ENCODE peak calls at places on chromosomes 1 and 21, in seven cellular contexts. One of them, this sample, is unnamed.

GRCh38 chr1:14128096-14128495 is 428.1 kb downstream of the PRDM2 start:
- DNase-seq in fibroblast of lung: no peak
- DNase-seq in GM12865: no peak
- DNase-seq in mesothelial cell of epicardium: no peak
- DNase-seq in thyroid gland: peak
- DNase-seq in GM13977: no peak
- DNase-seq in upper lobe of right lung: no peak
- DNase-seq in this sample: no peak

GRCh38 chr1:115828101-115829022 is 12.6 kb downstream of the NHLH2 start:
- DNase-seq in upper lobe of right lung: peak
- DNase-seq in GM13977: no peak
- DNase-seq in GM12865: no peak
- DNase-seq in thyroid gland: no peak
- DNase-seq in mesothelial cell of epicardium: no peak
- DNase-seq in fibroblast of lung: no peak
- DNase-seq in this sample: no peak

GRCh38 chr21:26153758-26154157 is 16.8 kb downstream of the APP start:
- DNase-seq in upper lobe of right lung: no peak
- DNase-seq in GM13977: no peak
- DNase-seq in thyroid gland: no peak
- DNase-seq in GM12865: no peak
- DNase-seq in fibroblast of lung: peak
- DNase-seq in mesothelial cell of epicardium: no peak
- DNase-seq in this sample: no peak

GRCh38 chr1:74412244-74412643 is 100.2 kb downstream of the LRRC53 start:
- DNase-seq in GM13977: no peak
- DNase-seq in upper lobe of right lung: no peak
- DNase-seq in mesothelial cell of epicardium: no peak
- DNase-seq in GM12865: no peak
- DNase-seq in thyroid gland: no peak
- DNase-seq in fibroblast of lung: no peak
- DNase-seq in this sample: no peak

GRCh38 chr1:27979151-27979858 is 19.5 kb downstream of the XKR8 start:
- DNase-seq in GM13977: peak
- DNase-seq in upper lobe of right lung: no peak
- DNase-seq in fibroblast of lung: peak
- DNase-seq in GM12865: peak
- DNase-seq in thyroid gland: no peak
- DNase-seq in mesothelial cell of epicardium: no peak
- DNase-seq in this sample: no peak

GRCh38 chr1:6909857-6910256 is 124.6 kb downstream of the CAMTA1 start:
- DNase-seq in upper lobe of right lung: no peak
- DNase-seq in thyroid gland: no peak
- DNase-seq in GM12865: no peak
- DNase-seq in GM13977: no peak
- DNase-seq in fibroblast of lung: no peak
- DNase-seq in mesothelial cell of epicardium: no peak
- DNase-seq in this sample: no peak

GRCh38 chr21:33362044-33362555 is 37.3 kb downstream of the IFNAR1 start:
- DNase-seq in GM13977: no peak
- DNase-seq in thyroid gland: peak
- DNase-seq in upper lobe of right lung: no peak
- DNase-seq in mesothelial cell of epicardium: no peak
- DNase-seq in fibroblast of lung: no peak
- DNase-seq in GM12865: peak
- DNase-seq in this sample: no peak

GRCh38 chr1:119679223-119679622 is 31.2 kb upstream of the ZNF697 start:
- DNase-seq in upper lobe of right lung: no peak
- DNase-seq in thyroid gland: no peak
- DNase-seq in mesothelial cell of epicardium: no peak
- DNase-seq in GM12865: no peak
- DNase-seq in GM13977: no peak
- DNase-seq in fibroblast of lung: no peak
- DNase-seq in this sample: no peak

GRCh38 chr1:145944532-145944931 is 13.3 kb downstream of the LIX1L start:
- DNase-seq in GM12865: no peak
- DNase-seq in upper lobe of right lung: no peak
- DNase-seq in mesothelial cell of epicardium: no peak
- DNase-seq in fibroblast of lung: no peak
- DNase-seq in thyroid gland: no peak
- DNase-seq in GM13977: no peak
- DNase-seq in this sample: peak

GRCh38 chr1:223233410-223234163 is 90.5 kb upstream of the TLR5 start:
- DNase-seq in fibroblast of lung: peak
- DNase-seq in GM13977: no peak
- DNase-seq in upper lobe of right lung: no peak
- DNase-seq in GM12865: peak
- DNase-seq in thyroid gland: no peak
- DNase-seq in mesothelial cell of epicardium: no peak
- DNase-seq in this sample: peak

GRCh38 chr1:81607886-81608285 is 192.8 kb upstream of the ADGRL2 start:
- DNase-seq in upper lobe of right lung: no peak
- DNase-seq in mesothelial cell of epicardium: no peak
- DNase-seq in GM13977: no peak
- DNase-seq in GM12865: no peak
- DNase-seq in fibroblast of lung: no peak
- DNase-seq in thyroid gland: no peak
- DNase-seq in this sample: no peak

GRCh38 chr1:108194051-108194450 is 6.1 kb downstream of the SLC25A24 start:
- DNase-seq in mesothelial cell of epicardium: no peak
- DNase-seq in GM13977: no peak
- DNase-seq in fibroblast of lung: no peak
- DNase-seq in thyroid gland: no peak
- DNase-seq in upper lobe of right lung: no peak
- DNase-seq in GM12865: no peak
- DNase-seq in this sample: no peak

GRCh38 chr1:21507511-21508270 is 1.5 kb upstream of the ALPL start:
- DNase-seq in mesothelial cell of epicardium: no peak
- DNase-seq in upper lobe of right lung: no peak
- DNase-seq in fibroblast of lung: no peak
- DNase-seq in GM12865: no peak
- DNase-seq in thyroid gland: no peak
- DNase-seq in GM13977: no peak
- DNase-seq in this sample: no peak

GRCh38 chr1:8396912-8397406 is 79.0 kb downstream of the SLC45A1 start:
- DNase-seq in thyroid gland: peak
- DNase-seq in upper lobe of right lung: no peak
- DNase-seq in fibroblast of lung: peak
- DNase-seq in GM13977: no peak
- DNase-seq in GM12865: peak
- DNase-seq in mesothelial cell of epicardium: no peak
- DNase-seq in this sample: no peak

GRCh38 chr21:17458279-17458678 is 54.6 kb upstream of the CXADR start:
- DNase-seq in mesothelial cell of epicardium: no peak
- DNase-seq in GM13977: no peak
- DNase-seq in upper lobe of right lung: no peak
- DNase-seq in thyroid gland: no peak
- DNase-seq in GM12865: no peak
- DNase-seq in fibroblast of lung: no peak
- DNase-seq in this sample: no peak

GRCh38 chr1:200558866-200559459 is 61.6 kb downstream of the KIF14 start:
- DNase-seq in mesothelial cell of epicardium: no peak
- DNase-seq in thyroid gland: no peak
- DNase-seq in upper lobe of right lung: no peak
- DNase-seq in GM12865: peak
- DNase-seq in fibroblast of lung: peak
- DNase-seq in GM13977: peak
- DNase-seq in this sample: no peak

GRCh38 chr1:179036844-179037465 is 11.3 kb downstream of the FAM20B start:
- DNase-seq in GM13977: peak
- DNase-seq in GM12865: peak
- DNase-seq in fibroblast of lung: peak
- DNase-seq in mesothelial cell of epicardium: no peak
- DNase-seq in thyroid gland: no peak
- DNase-seq in upper lobe of right lung: no peak
- DNase-seq in this sample: no peak

GRCh38 chr1:113542221-113542701 is 151.9 kb downstream of the MAGI3 start:
- DNase-seq in GM13977: no peak
- DNase-seq in thyroid gland: no peak
- DNase-seq in fibroblast of lung: peak
- DNase-seq in upper lobe of right lung: no peak
- DNase-seq in mesothelial cell of epicardium: no peak
- DNase-seq in GM12865: no peak
- DNase-seq in this sample: no peak

GRCh38 chr1:20732071-20732587 is 374 bp downstream of the SH2D5 start:
- DNase-seq in upper lobe of right lung: peak
- DNase-seq in GM12865: peak
- DNase-seq in mesothelial cell of epicardium: peak
- DNase-seq in fibroblast of lung: peak
- DNase-seq in GM13977: peak
- DNase-seq in thyroid gland: peak
- DNase-seq in this sample: peak

GRCh38 chr1:39360726-39361125 is 130.7 kb upstream of the BMP8A start:
- DNase-seq in thyroid gland: no peak
- DNase-seq in upper lobe of right lung: no peak
- DNase-seq in mesothelial cell of epicardium: no peak
- DNase-seq in GM13977: no peak
- DNase-seq in GM12865: no peak
- DNase-seq in fibroblast of lung: no peak
- DNase-seq in this sample: no peak

GRCh38 chr1:212301570-212301969 is 16.4 kb downstream of the PPP2R5A start:
- DNase-seq in upper lobe of right lung: no peak
- DNase-seq in mesothelial cell of epicardium: no peak
- DNase-seq in fibroblast of lung: no peak
- DNase-seq in GM12865: no peak
- DNase-seq in thyroid gland: no peak
- DNase-seq in GM13977: no peak
- DNase-seq in this sample: no peak

GRCh38 chr1:169529068-169529642 is 43.4 kb upstream of the SLC19A2 start:
- DNase-seq in GM12865: peak
- DNase-seq in GM13977: no peak
- DNase-seq in fibroblast of lung: peak
- DNase-seq in mesothelial cell of epicardium: peak
- DNase-seq in upper lobe of right lung: no peak
- DNase-seq in thyroid gland: peak
- DNase-seq in this sample: no peak

GRCh38 chr1:37286881-37287280 is 187.5 kb upstream of the ZC3H12A start:
- DNase-seq in upper lobe of right lung: no peak
- DNase-seq in GM13977: no peak
- DNase-seq in GM12865: no peak
- DNase-seq in mesothelial cell of epicardium: no peak
- DNase-seq in thyroid gland: no peak
- DNase-seq in fibroblast of lung: no peak
- DNase-seq in this sample: no peak

GRCh38 chr1:39788758-39789570 is at the start of gene BMP8B:
- DNase-seq in GM12865: peak
- DNase-seq in GM13977: peak
- DNase-seq in fibroblast of lung: no peak
- DNase-seq in upper lobe of right lung: peak
- DNase-seq in mesothelial cell of epicardium: no peak
- DNase-seq in thyroid gland: peak
- DNase-seq in this sample: no peak

GRCh38 chr1:58282623-58283022 is 263.9 kb downstream of the OMA1 start:
- DNase-seq in mesothelial cell of epicardium: no peak
- DNase-seq in upper lobe of right lung: no peak
- DNase-seq in thyroid gland: no peak
- DNase-seq in fibroblast of lung: no peak
- DNase-seq in GM12865: no peak
- DNase-seq in GM13977: no peak
- DNase-seq in this sample: no peak

GRCh38 chr1:78011050-78011449 is 6.3 kb downstream of the DNAJB4 start:
- DNase-seq in mesothelial cell of epicardium: no peak
- DNase-seq in GM13977: no peak
- DNase-seq in GM12865: no peak
- DNase-seq in thyroid gland: no peak
- DNase-seq in upper lobe of right lung: no peak
- DNase-seq in fibroblast of lung: no peak
- DNase-seq in this sample: no peak

GRCh38 chr1:100927276-100927675 is 31.4 kb downstream of the SLC30A7 start:
- DNase-seq in upper lobe of right lung: no peak
- DNase-seq in thyroid gland: no peak
- DNase-seq in GM13977: no peak
- DNase-seq in fibroblast of lung: no peak
- DNase-seq in mesothelial cell of epicardium: no peak
- DNase-seq in GM12865: peak
- DNase-seq in this sample: no peak

GRCh38 chr1:111571987-111572386 is 47.6 kb upstream of the RAP1A start:
- DNase-seq in GM13977: no peak
- DNase-seq in GM12865: no peak
- DNase-seq in mesothelial cell of epicardium: no peak
- DNase-seq in upper lobe of right lung: no peak
- DNase-seq in thyroid gland: no peak
- DNase-seq in fibroblast of lung: peak
- DNase-seq in this sample: no peak

GRCh38 chr21:27812279-27812678 is 845.4 kb upstream of the ADAMTS5 start:
- DNase-seq in upper lobe of right lung: no peak
- DNase-seq in fibroblast of lung: no peak
- DNase-seq in thyroid gland: no peak
- DNase-seq in GM12865: no peak
- DNase-seq in mesothelial cell of epicardium: no peak
- DNase-seq in GM13977: no peak
- DNase-seq in this sample: no peak

GRCh38 chr1:30715216-30715615 is 8.2 kb downstream of the MATN1 start:
- DNase-seq in GM13977: no peak
- DNase-seq in GM12865: peak
- DNase-seq in fibroblast of lung: no peak
- DNase-seq in thyroid gland: no peak
- DNase-seq in upper lobe of right lung: no peak
- DNase-seq in mesothelial cell of epicardium: no peak
- DNase-seq in this sample: no peak
- TF ChIP-seq CTCF in GM13977: peak
- TF ChIP-seq CTCF in GM12865: peak
- TF ChIP-seq CTCF in fibroblast of lung: peak
- TF ChIP-seq CTCF in thyroid gland: no peak
- TF ChIP-seq CTCF in upper lobe of right lung: peak
- TF ChIP-seq CTCF in mesothelial cell of epicardium: peak
- TF ChIP-seq CTCF in this sample: peak

GRCh38 chr1:152777510-152778137 is 2.7 kb downstream of the LCE1F start:
- DNase-seq in GM12865: peak
- DNase-seq in GM13977: peak
- DNase-seq in thyroid gland: no peak
- DNase-seq in upper lobe of right lung: no peak
- DNase-seq in fibroblast of lung: no peak
- DNase-seq in mesothelial cell of epicardium: no peak
- DNase-seq in this sample: no peak
- TF ChIP-seq CTCF in GM12865: peak
- TF ChIP-seq CTCF in GM13977: peak
- TF ChIP-seq CTCF in thyroid gland: peak
- TF ChIP-seq CTCF in upper lobe of right lung: no peak
- TF ChIP-seq CTCF in fibroblast of lung: peak
- TF ChIP-seq CTCF in mesothelial cell of epicardium: no peak
- TF ChIP-seq CTCF in this sample: no peak

DNA sequence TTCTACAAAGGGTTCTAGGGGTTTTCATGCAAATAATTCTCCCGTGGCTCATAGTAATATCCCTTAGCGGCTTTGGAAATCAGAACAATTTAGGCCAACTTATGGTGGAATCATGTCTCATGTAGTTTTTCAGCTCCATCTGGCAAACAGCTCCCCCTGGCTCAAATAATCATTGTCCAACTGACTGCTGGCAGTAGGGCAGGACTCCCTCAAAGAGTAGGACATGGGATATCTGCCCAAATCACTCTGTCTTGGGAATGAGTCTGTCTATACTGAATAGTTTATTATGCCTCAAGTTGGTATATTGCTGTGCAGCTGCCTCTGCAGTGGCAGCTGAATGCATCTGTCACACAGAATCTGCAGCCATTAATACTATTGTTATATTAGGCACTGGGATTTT is 255.7 kb downstream of the COL11A1 start:
- DNase-seq in upper lobe of right lung: no peak
- DNase-seq in GM13977: no peak
- DNase-seq in mesothelial cell of epicardium: no peak
- DNase-seq in GM12865: no peak
- DNase-seq in fibroblast of lung: no peak
- DNase-seq in thyroid gland: no peak
- DNase-seq in this sample: no peak
- TF ChIP-seq CTCF in upper lobe of right lung: no peak
- TF ChIP-seq CTCF in GM13977: no peak
- TF ChIP-seq CTCF in mesothelial cell of epicardium: no peak
- TF ChIP-seq CTCF in GM12865: no peak
- TF ChIP-seq CTCF in fibroblast of lung: no peak
- TF ChIP-seq CTCF in thyroid gland: no peak
- TF ChIP-seq CTCF in this sample: peak

GRCh38 chr1:205976708-205977107 is 26.5 kb downstream of the RAB7B start:
- DNase-seq in GM12865: no peak
- DNase-seq in fibroblast of lung: peak
- DNase-seq in thyroid gland: peak
- DNase-seq in upper lobe of right lung: peak
- DNase-seq in mesothelial cell of epicardium: no peak
- DNase-seq in GM13977: no peak
- DNase-seq in this sample: no peak
- TF ChIP-seq CTCF in GM12865: no peak
- TF ChIP-seq CTCF in fibroblast of lung: no peak
- TF ChIP-seq CTCF in thyroid gland: no peak
- TF ChIP-seq CTCF in upper lobe of right lung: no peak
- TF ChIP-seq CTCF in mesothelial cell of epicardium: no peak
- TF ChIP-seq CTCF in GM13977: no peak
- TF ChIP-seq CTCF in this sample: no peak

This sample was measured in osteocyte.